ENCODE peak calls at places on chromosome 6, in four cellular contexts. One of them, this sample, is unnamed.

GRCh38 chr6:12369781-12370262 is 79.7 kb downstream of the EDN1 start:
- DNase-seq in H9: no peak
- DNase-seq in neuronal stem cell: no peak
- DNase-seq in HCT116: no peak
- DNase-seq in this sample: no peak

GRCh38 chr6:92564393-92564792 is 855.0 kb downstream of the EPHA7 start:
- DNase-seq in neuronal stem cell: no peak
- DNase-seq in H9: no peak
- DNase-seq in HCT116: no peak
- DNase-seq in this sample: no peak

GRCh38 chr6:166097914-166098522 is 69.6 kb downstream of the TBXT start:
- DNase-seq in H9: peak
- DNase-seq in HCT116: peak
- DNase-seq in neuronal stem cell: peak
- DNase-seq in this sample: peak

GRCh38 chr6:155190667-155191066 is 73.1 kb upstream of the CLDN20 start:
- DNase-seq in H9: no peak
- DNase-seq in HCT116: no peak
- DNase-seq in neuronal stem cell: no peak
- DNase-seq in this sample: no peak

GRCh38 chr6:82862543-82862942 is 203.1 kb downstream of the UBE3D start:
- DNase-seq in HCT116: peak
- DNase-seq in neuronal stem cell: no peak
- DNase-seq in H9: no peak
- DNase-seq in this sample: no peak

GRCh38 chr6:132728616-132729015 is 14.8 kb upstream of the VNN1 start:
- DNase-seq in HCT116: no peak
- DNase-seq in neuronal stem cell: no peak
- DNase-seq in H9: peak
- DNase-seq in this sample: peak

GRCh38 chr6:43771858-43772570 is 2.0 kb downstream of the VEGFA start:
- DNase-seq in neuronal stem cell: peak
- DNase-seq in HCT116: no peak
- DNase-seq in H9: peak
- DNase-seq in this sample: peak

GRCh38 chr6:26304213-26305096 is 60.5 kb upstream of the BTN3A2 start:
- DNase-seq in H9: no peak
- DNase-seq in neuronal stem cell: no peak
- DNase-seq in HCT116: peak
- DNase-seq in this sample: no peak

GRCh38 chr6:90027004-90027403 is 132.7 kb downstream of the GJA10 start:
- DNase-seq in HCT116: no peak
- DNase-seq in H9: no peak
- DNase-seq in neuronal stem cell: no peak
- DNase-seq in this sample: no peak

GRCh38 chr6:8492536-8493125 is 57.3 kb upstream of the SLC35B3 start:
- DNase-seq in H9: no peak
- DNase-seq in neuronal stem cell: no peak
- DNase-seq in HCT116: no peak
- DNase-seq in this sample: no peak

GRCh38 chr6:137776786-137777185 is 90.3 kb upstream of the TNFAIP3 start:
- DNase-seq in HCT116: no peak
- DNase-seq in H9: no peak
- DNase-seq in neuronal stem cell: no peak
- DNase-seq in this sample: no peak

GRCh38 chr6:6927437-6928361 is 180.1 kb upstream of the RREB1 start:
- DNase-seq in HCT116: no peak
- DNase-seq in neuronal stem cell: peak
- DNase-seq in H9: peak
- DNase-seq in this sample: peak

GRCh38 chr6:16129623-16130243 is 847 bp downstream of the MYLIP start:
- DNase-seq in HCT116: no peak
- DNase-seq in neuronal stem cell: peak
- DNase-seq in H9: peak
- DNase-seq in this sample: peak

GRCh38 chr6:28657756-28658465 is 132.2 kb downstream of the GPX5 start:
- DNase-seq in H9: peak
- DNase-seq in neuronal stem cell: peak
- DNase-seq in HCT116: peak
- DNase-seq in this sample: peak

GRCh38 chr6:80363501-80363900 is 257.0 kb downstream of the BCKDHB start:
- DNase-seq in neuronal stem cell: no peak
- DNase-seq in H9: no peak
- DNase-seq in HCT116: no peak
- DNase-seq in this sample: no peak

GRCh38 chr6:162621246-162621645 is 106.3 kb downstream of the PRKN start:
- DNase-seq in neuronal stem cell: no peak
- DNase-seq in H9: no peak
- DNase-seq in HCT116: peak
- DNase-seq in this sample: peak

GRCh38 chr6:157597461-157598312 is 216.7 kb downstream of the ZDHHC14 start:
- DNase-seq in neuronal stem cell: peak
- DNase-seq in HCT116: peak
- DNase-seq in H9: peak
- DNase-seq in this sample: peak

GRCh38 chr6:129846761-129847160 is 14.4 kb downstream of the TMEM244 start:
- DNase-seq in neuronal stem cell: no peak
- DNase-seq in HCT116: no peak
- DNase-seq in H9: no peak
- DNase-seq in this sample: no peak

GRCh38 chr6:136341967-136342366 is 52.3 kb upstream of the BCLAF1 start:
- DNase-seq in HCT116: no peak
- DNase-seq in neuronal stem cell: no peak
- DNase-seq in H9: no peak
- DNase-seq in this sample: no peak

GRCh38 chr6:158060447-158061360 is 79.0 kb downstream of the SYNJ2 start:
- DNase-seq in H9: no peak
- DNase-seq in HCT116: no peak
- DNase-seq in neuronal stem cell: no peak
- DNase-seq in this sample: peak

GRCh38 chr6:15320683-15321082 is 74.8 kb downstream of the JARID2 start:
- DNase-seq in HCT116: no peak
- DNase-seq in neuronal stem cell: no peak
- DNase-seq in H9: no peak
- DNase-seq in this sample: no peak

GRCh38 chr6:34671801-34672656 is 24.5 kb downstream of the ILRUN start:
- DNase-seq in neuronal stem cell: no peak
- DNase-seq in HCT116: no peak
- DNase-seq in H9: no peak
- DNase-seq in this sample: no peak

GRCh38 chr6:34514593-34515472 is 41.3 kb downstream of the SPDEF start:
- DNase-seq in H9: peak
- DNase-seq in HCT116: no peak
- DNase-seq in neuronal stem cell: peak
- DNase-seq in this sample: peak

GRCh38 chr6:139882977-139883728 is 508.7 kb upstream of the CITED2 start:
- DNase-seq in H9: no peak
- DNase-seq in neuronal stem cell: no peak
- DNase-seq in HCT116: no peak
- DNase-seq in this sample: peak

GRCh38 chr6:24982231-24982630 is 46.5 kb upstream of the RIPOR2 start:
- DNase-seq in H9: no peak
- DNase-seq in neuronal stem cell: no peak
- DNase-seq in HCT116: no peak
- DNase-seq in this sample: no peak

GRCh38 chr6:118940770-118941169 is 5.8 kb upstream of the MCM9 start:
- DNase-seq in HCT116: no peak
- DNase-seq in H9: no peak
- DNase-seq in neuronal stem cell: no peak
- DNase-seq in this sample: no peak

GRCh38 chr6:27700337-27700736 is 211.9 kb downstream of the OR2B2 start:
- DNase-seq in HCT116: no peak
- DNase-seq in neuronal stem cell: no peak
- DNase-seq in H9: no peak
- DNase-seq in this sample: no peak

GRCh38 chr6:78831492-78831891 is 35.9 kb upstream of the IRAK1BP1 start:
- DNase-seq in neuronal stem cell: no peak
- DNase-seq in HCT116: no peak
- DNase-seq in H9: no peak
- DNase-seq in this sample: no peak

GRCh38 chr6:6556738-6557503 is 31.6 kb upstream of the LY86 start:
- DNase-seq in neuronal stem cell: peak
- DNase-seq in H9: peak
- DNase-seq in HCT116: peak
- DNase-seq in this sample: peak

GRCh38 chr6:145643760-145644159 is 91.6 kb downstream of the EPM2A start:
- DNase-seq in neuronal stem cell: no peak
- DNase-seq in H9: no peak
- DNase-seq in HCT116: no peak
- DNase-seq in this sample: no peak

GRCh38 chr6:153705429-153705828 is 333.6 kb upstream of the OPRM1 start:
- DNase-seq in neuronal stem cell: no peak
- DNase-seq in H9: no peak
- DNase-seq in HCT116: no peak
- DNase-seq in this sample: no peak

GRCh38 chr6:128076843-128077242 is 176.0 kb upstream of the THEMIS start:
- DNase-seq in neuronal stem cell: no peak
- DNase-seq in H9: no peak
- DNase-seq in HCT116: no peak
- DNase-seq in this sample: no peak

GRCh38 chr6:78528926-78529325 is 338.4 kb upstream of the IRAK1BP1 start:
- DNase-seq in neuronal stem cell: no peak
- DNase-seq in H9: no peak
- DNase-seq in HCT116: no peak
- DNase-seq in this sample: no peak

GRCh38 chr6:26300828-26301227 is 64.2 kb upstream of the BTN3A2 start:
- DNase-seq in H9: no peak
- DNase-seq in HCT116: no peak
- DNase-seq in neuronal stem cell: no peak
- DNase-seq in this sample: no peak

GRCh38 chr6:118935331-118935668 is 341 bp upstream of the MCM9 start:
- DNase-seq in H9: no peak
- DNase-seq in HCT116: no peak
- DNase-seq in neuronal stem cell: no peak
- DNase-seq in this sample: no peak

GRCh38 chr6:131372535-131372934 is 200.5 kb upstream of the ARG1 start:
- DNase-seq in H9: no peak
- DNase-seq in HCT116: no peak
- DNase-seq in neuronal stem cell: no peak
- DNase-seq in this sample: no peak

GRCh38 chr6:131367206-131367873 is 205.7 kb upstream of the ARG1 start:
- DNase-seq in neuronal stem cell: no peak
- DNase-seq in H9: no peak
- DNase-seq in HCT116: no peak
- DNase-seq in this sample: no peak

GRCh38 chr6:131362696-131363095 is 210.3 kb upstream of the ARG1 start:
- DNase-seq in HCT116: no peak
- DNase-seq in H9: no peak
- DNase-seq in neuronal stem cell: no peak
- DNase-seq in this sample: no peak

GRCh38 chr6:131366223-131366622 is 206.8 kb upstream of the ARG1 start:
- DNase-seq in HCT116: no peak
- DNase-seq in neuronal stem cell: no peak
- DNase-seq in H9: no peak
- DNase-seq in this sample: no peak

DNA sequence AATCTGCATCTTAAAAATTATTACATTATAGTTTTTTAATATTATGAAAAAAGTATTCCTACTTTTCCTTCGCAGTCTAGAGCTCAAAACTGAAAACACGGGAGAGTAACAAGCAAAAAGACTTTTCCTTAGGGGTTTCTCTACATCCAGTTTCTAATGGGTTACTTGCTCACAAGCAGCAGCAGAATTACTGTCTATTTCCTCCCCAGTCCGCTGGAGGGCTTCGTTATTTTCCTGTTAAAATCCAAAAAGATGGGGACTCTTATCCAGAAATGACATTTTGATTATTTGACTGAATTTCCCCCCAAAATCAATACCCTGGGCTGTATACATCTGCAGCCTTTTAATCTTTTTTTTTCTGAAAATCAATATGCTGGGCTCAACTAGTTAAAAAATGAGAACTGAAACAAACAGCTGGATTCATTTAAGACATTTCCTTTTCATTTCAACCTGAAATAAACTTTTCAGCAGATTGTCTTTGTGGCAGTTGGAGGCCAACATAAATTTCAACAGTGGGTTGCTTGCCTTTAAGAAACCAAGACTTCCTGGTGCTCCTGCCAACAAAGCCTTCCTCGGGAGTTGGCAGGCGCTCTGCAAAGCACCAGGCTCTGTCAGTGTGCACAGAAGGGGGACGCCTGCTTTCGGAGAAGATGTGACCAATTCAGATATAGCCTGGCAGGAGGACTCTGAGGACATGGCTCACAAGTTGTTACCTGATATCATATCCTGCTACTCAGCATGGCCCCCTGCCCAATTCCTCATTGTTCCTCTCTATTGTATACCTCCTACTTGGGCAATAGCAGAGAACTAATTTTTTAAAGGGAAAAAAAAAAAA is 204.7 kb upstream of the ARG1 start:
- DNase-seq in HCT116: no peak
- DNase-seq in H9: no peak
- DNase-seq in neuronal stem cell: no peak
- DNase-seq in this sample: peak
- H3K9ac ChIP-seq in HCT116: no peak
- H3K9ac ChIP-seq in H9: no peak
- H3K9ac ChIP-seq in neuronal stem cell: no peak
- H3K9ac ChIP-seq in this sample: no peak

DNA sequence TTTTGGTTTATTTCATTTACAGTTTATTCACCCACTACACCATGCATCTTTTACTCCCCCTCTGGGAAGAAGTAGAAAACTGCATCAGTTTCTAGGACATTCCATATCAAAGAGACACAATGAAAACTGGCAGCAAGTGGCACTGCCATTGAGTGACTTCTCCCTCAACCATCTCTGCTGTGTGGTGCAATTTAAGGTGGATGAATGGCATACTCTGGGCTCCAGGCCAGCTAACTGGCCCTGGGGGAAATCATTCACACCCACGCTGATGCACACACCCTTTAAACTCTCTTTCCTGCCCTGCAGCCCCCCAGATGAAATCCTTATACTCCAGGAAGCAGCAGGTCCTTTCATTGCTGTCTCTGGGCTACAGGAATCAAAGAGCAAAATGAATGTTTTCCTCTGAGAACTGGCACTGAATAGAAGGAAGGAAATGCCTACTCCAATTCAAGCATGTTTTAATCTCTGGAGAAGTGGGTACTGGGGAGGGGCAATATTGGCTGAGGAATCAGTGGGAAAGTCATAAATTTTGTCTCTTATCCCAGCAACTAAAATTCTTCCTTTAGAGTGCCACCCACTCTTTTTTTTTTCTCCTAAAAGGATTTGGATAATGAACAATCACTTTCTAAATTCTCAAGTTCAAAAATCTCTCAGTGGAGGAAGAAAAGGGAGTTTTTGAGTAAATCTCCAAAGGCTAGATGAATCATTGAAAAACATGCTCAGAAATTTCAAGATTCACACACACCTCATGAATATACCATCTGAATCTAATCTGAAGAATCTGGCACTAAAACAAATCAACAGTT is 16.9 kb upstream of the RFPL4B start:
- DNase-seq in H9: no peak
- DNase-seq in neuronal stem cell: no peak
- DNase-seq in HCT116: no peak
- DNase-seq in this sample: no peak
- H3K9ac ChIP-seq in H9: no peak
- H3K9ac ChIP-seq in neuronal stem cell: no peak
- H3K9ac ChIP-seq in HCT116: no peak
- H3K9ac ChIP-seq in this sample: no peak

GRCh38 chr6:30942338-30943060 is 1.7 kb downstream of the MUCL3 start:
- DNase-seq in H9: peak
- DNase-seq in HCT116: peak
- DNase-seq in neuronal stem cell: peak
- DNase-seq in this sample: peak
- H3K9ac ChIP-seq in H9: no peak
- H3K9ac ChIP-seq in HCT116: peak
- H3K9ac ChIP-seq in neuronal stem cell: no peak
- H3K9ac ChIP-seq in this sample: no peak

GRCh38 chr6:36683145-36683655 is 4.7 kb downstream of the CDKN1A start:
- DNase-seq in HCT116: no peak
- DNase-seq in neuronal stem cell: no peak
- DNase-seq in H9: no peak
- DNase-seq in this sample: no peak
- H3K9ac ChIP-seq in HCT116: peak
- H3K9ac ChIP-seq in neuronal stem cell: no peak
- H3K9ac ChIP-seq in H9: no peak
- H3K9ac ChIP-seq in this sample: no peak